ENCODE peak calls at places on chromosome 6, in five cellular contexts. T is neuronal stem cell, G is mesendoderm, N is mesenchymal stem cell, I is H9. Q is an unnamed sample.

GRCh38 chr6:44080561-44081521 is 46.4 kb downstream of the MRPL14 start:
- DNase-seq in T (no peak), G (no peak), N (no peak), I (no peak), Q (no peak)

GRCh38 chr6:29845405-29846006 is 17.9 kb downstream of the HLA-G start:
- DNase-seq in T (no peak), G (peak), N (no peak), I (no peak), Q (no peak)

GRCh38 chr6:37517411-37517812 is 17.7 kb upstream of the CCDC167 start:
- DNase-seq in T (no peak), G (no peak), N (no peak), I (no peak), Q (no peak)

GRCh38 chr6:164227952-164228522 is 813.5 kb downstream of the QKI start:
- DNase-seq in T (no peak), G (peak), N (no peak), I (no peak), Q (no peak)

GRCh38 chr6:31122803-31123706 is 2.8 kb upstream of the CDSN start:
- DNase-seq in T (no peak), G (no peak), N (peak), I (no peak), Q (peak)

GRCh38 chr6:169723991-169724553 is at the start of gene PHF10:
- DNase-seq in T (peak), G (peak), N (peak), I (no peak), Q (no peak)

GRCh38 chr6:42441059-42441471 is 10.7 kb downstream of the TRERF1 start:
- DNase-seq in T (no peak), G (no peak), N (peak), I (no peak), Q (peak)

GRCh38 chr6:43668151-43669028 is 19.2 kb downstream of the MRPS18A start:
- DNase-seq in T (peak), G (peak), N (peak), I (peak), Q (peak)

GRCh38 chr6:162099685-162100084 is 627.9 kb downstream of the PRKN start:
- DNase-seq in T (no peak), G (no peak), N (peak), I (no peak), Q (peak)

DNA sequence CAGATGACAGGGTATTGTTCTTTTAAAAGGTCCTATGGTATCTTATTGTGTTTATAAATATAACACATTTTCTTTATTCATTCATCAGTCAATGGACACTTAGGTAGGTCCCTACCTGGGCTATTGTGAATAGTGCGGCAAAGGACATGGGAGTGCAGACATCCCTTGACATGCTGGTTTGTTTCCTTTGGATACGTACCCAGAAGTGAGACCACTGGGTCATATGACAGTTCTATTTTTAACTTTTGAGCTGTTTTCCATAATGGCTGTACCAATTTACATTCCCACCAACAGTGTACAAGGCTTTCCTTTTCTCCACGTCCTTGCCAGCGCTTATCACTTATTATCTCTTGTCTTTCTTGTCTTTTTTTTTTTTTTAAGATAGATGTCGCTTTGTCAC is 627.5 kb downstream of the PRKN start:
- DNase-seq in T (no peak), G (no peak), N (peak), I (no peak), Q (no peak)
- H3K4me2 ChIP-seq in T (no peak), G (no peak), N (no peak), I (no peak), Q (no peak)

GRCh38 chr6:125229080-125229479 is 72.7 kb downstream of the HDDC2 start:
- DNase-seq in T (no peak), G (no peak), N (no peak), I (no peak), Q (peak)
- H3K23ac ChIP-seq in T (no peak), G (no peak), N (no peak), I (no peak), Q (peak)

DNA sequence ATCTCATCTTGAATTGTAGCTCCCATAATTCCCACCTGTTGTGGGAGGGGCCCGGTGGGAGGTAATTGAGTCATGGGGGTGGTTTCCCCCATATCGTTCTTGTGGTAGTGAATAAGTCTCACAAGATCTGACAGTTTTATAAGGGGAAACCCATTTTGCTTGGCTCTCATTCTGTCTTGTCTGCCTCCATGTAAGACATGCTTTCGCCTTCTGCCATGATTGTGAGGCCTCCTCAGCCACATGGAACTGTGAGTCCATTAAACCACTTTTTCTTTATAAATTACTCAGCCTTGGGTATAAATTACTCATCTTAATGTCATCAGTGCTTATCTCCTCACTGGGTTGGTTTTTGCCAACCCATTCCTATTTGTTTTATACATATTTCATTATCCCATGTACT is 142.0 kb upstream of the GMDS start:
- DNase-seq in T (no peak), G (no peak), N (no peak), I (no peak), Q (no peak)
- H3K4me2 ChIP-seq in T (no peak), G (no peak), N (no peak), I (no peak), Q (no peak)

GRCh38 chr6:89555751-89556150 is 82.8 kb downstream of the LYRM2 start:
- DNase-seq in T (no peak), G (peak), N (no peak), I (peak), Q (no peak)
- H3K23ac ChIP-seq in T (no peak), G (no peak), N (no peak), I (no peak), Q (no peak)

DNA sequence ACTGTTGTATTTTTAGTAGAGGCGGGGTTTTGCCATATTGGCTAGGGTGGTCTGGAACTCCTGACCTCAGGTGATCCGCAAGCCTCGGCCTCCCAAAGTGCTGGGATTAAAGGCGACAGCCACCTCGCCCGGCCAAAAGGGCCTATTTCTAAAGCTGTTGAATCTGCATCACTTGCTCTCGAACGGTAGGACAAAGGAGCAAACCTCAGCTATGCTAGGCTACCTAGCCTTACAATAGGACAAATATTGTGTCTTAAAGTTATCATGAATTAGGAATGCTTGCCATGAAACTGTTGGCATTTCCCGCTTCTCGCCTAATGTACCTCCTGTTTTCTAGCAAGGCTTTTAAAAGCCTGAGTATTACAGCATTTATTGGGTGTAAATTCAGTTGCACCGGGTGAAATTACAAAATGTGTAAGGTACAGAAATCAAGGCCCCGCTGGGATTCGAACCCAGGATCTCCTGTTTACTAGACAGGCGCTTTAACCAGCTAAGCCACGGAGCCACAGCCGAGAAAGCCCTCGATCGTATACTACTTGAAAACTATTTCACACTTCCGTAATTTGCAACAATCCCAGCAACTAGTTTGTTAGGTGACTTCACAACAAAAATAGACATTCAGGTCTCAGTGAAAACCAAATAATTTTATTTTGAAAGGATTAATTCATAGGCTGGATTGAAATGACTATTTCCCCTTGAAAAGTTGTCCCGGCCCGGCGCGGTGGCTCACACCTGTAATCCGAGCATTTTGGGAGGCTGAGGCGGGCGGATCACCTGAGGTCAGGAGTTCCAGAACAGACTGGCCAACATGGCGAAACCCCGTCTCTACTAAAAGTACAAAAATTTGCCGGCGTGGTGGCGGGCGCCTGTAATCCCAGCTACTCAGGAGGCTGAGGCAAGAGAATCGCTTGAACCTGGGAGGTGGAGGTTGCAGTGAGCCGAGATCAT is 211.6 kb upstream of the ZNF184 start:
- DNase-seq in T (no peak), G (peak), N (peak), I (peak), Q (peak)
- H3K4me2 ChIP-seq in T (peak), G (no peak), N (no peak), I (peak), Q (no peak)

DNA sequence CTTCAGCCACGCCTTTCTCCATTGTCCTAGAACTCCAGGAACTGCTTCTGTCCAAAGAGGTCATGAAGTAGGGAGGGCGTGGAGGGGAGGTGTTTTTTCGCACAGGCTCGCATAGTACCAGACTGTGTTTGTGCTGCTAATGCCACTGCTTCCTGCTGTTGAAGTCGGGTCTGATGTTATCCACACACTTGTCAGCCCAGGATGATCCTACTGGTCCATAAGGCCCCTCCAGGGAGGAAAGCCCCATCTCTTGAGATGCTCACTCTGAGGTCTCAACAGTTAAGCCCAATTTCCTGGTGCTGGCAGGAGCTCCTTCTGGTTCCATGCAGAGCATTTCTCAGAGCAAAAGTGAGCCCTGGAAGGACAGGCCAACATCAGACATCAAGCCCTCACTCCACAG is 65.6 kb downstream of the C6orf118 start:
- DNase-seq in T (no peak), G (no peak), N (no peak), I (no peak), Q (no peak)
- H3K23ac ChIP-seq in T (no peak), G (no peak), N (no peak), I (no peak), Q (no peak)

DNA sequence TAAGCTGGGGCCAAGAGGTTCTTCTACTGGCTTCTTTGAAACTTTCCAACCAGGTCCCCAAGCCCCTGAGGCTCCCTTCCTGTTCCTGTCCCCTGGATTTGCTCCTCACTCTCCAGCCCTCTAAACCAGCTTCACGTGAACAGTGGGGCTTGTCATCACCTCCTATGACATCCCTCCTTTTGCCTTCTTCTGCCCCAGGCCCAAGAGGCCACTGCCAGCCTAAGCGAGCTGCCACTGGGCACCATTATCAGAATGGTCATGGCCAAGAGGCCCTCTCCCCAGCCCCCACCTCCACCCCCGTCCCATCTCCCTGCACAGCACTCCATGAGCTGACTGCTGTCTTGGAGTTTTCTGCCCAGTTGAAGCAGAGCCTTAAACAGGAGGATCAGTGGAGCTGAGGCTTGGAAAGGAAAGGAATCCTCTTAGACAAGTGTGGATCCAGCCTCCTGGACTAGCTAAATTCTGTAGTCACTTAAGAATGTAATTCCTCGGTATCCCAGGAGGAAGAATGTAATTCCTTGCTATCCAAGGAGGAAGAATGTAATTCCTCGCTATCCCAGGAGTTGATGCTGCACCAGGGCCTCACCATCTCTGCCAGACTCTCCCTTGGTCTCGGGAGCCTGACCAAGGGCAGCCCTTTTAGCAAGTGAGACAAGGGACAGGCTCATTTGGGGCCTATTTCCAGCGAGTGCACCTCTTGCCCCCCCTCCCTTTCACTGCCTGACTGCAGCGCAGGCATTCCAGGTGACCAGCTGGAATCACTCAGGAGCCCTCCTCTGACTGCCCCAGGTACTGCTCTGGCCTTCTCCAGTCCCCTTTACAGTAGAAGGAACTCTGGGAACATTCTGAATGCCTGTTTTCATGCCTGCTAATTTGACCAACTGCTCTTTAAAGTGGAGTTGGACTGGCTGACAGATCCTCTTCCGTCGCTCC is 76.4 kb downstream of the TCP11 start:
- DNase-seq in T (no peak), G (peak), N (no peak), I (peak), Q (no peak)
- H3K4me2 ChIP-seq in T (no peak), G (no peak), N (no peak), I (no peak), Q (no peak)

DNA sequence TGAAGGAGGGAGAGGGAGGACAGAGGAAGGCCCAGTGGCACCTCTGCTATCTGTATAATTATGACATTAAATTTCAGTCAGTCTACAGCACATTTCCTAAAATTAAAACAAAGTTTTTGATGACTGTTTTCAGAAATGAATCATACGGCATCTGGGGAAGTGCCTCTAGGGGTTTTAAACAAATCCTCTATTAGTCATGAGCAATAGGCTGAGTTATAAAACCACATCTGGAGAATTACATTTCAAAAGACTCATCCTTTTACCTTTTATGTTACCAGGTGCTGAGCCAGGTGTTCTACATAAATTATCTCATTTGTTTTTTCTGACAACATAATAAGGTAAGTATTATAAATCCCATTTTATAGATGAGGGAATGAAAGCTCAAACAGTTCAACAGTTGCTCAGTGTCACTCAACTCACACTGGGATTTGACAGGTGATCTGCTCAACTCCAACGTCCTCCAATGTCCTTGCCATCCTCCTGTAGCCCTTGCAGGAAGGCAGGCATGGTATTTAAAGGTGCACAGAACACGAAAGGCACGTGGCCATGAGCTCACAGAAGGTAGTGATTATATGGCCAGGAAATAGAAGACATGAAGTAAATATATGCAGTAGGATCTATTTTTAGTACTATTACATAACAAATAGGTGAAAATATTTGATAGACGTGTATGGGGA is 184.2 kb upstream of the MAN1A1 start:
- DNase-seq in T (no peak), G (no peak), N (peak), I (no peak), Q (peak)
- H3K23ac ChIP-seq in T (no peak), G (no peak), N (no peak), I (no peak), Q (no peak)

DNA sequence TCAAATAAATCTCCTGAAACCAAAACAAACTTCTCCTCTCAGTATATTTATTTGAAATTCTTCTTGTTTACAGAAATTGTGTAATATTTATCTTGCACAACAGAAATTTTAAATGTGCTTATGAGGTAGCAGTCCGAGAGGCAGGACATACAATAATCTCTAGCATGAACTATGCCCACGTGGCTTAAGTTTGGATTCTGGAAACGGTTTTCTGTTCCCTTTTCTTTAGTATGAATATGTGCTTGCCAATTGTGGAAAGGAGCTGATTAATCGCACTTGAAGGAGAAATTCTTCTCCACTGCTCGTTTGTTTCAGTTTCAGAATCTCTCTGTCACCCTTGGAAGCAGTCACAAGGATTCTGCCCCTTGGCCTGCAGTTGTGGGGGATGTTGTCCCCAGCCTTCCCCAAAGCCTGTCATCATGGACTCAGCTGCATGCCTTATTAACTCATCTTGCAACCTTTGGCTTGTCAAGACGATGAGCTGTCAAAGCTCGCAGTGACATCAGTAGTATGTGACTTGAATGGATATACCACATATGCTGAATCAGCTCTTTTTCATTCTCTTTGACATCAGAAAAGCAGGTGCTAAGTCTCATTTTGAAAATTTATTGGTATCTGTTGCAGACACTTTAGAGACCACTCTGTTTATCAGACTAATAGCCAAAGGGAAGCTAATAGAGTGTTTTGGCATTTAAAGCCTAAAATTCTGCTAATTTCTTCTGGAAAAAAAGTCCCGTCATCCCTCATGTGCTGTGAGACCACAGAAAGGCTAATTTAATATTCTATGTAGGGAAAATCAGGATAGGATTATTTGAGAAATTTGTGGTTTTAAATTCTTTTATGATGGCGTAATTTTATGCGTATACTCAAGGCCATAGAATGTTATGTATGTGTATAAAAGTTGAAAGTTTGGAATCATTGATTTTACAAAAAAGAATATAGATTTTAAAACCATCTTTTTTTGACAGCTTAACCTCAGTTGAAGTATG is 186.8 kb downstream of the ARID1B start:
- DNase-seq in T (no peak), G (peak), N (peak), I (no peak), Q (peak)
- H3K4me2 ChIP-seq in T (no peak), G (no peak), N (no peak), I (no peak), Q (peak)